ENCODE peak calls at places on chromosome 20, in six cellular contexts. J is hippocampal formation, L is RCC 7860, S is HuH-7, F is brain microvascular endothelial cell, O is cerebellum. R is an unnamed sample.

GRCh38 chr20:50251992-50252491 is 61.4 kb downstream of the CEBPB start:
- DNase-seq in J (no peak), L (peak), S (no peak), F (peak), O (no peak), R (peak)

GRCh38 chr20:63334356-63334755 is 26.8 kb downstream of the CHRNA4 start:
- DNase-seq in J (no peak), L (no peak), S (no peak), F (no peak), O (no peak), R (no peak)

GRCh38 chr20:57092112-57092899 is 174.1 kb downstream of the BMP7 start:
- DNase-seq in J (peak), L (peak), S (peak), F (peak), O (peak), R (no peak)

GRCh38 chr20:6122873-6123649 is at the start of gene FERMT1:
- DNase-seq in J (peak), L (peak), S (peak), F (peak), O (peak), R (peak)

GRCh38 chr20:25057234-25058050 is 497 bp downstream of the ACSS1 start:
- DNase-seq in J (peak), L (peak), S (peak), F (no peak), O (peak), R (no peak)

GRCh38 chr20:32522525-32522774 is 62.7 kb downstream of the NOL4L start:
- DNase-seq in J (no peak), L (no peak), S (no peak), F (no peak), O (no peak), R (no peak)

GRCh38 chr20:35502352-35502751 is 27.1 kb downstream of the C20orf173 start:
- DNase-seq in J (no peak), L (no peak), S (no peak), F (no peak), O (no peak), R (no peak)

GRCh38 chr20:25247100-25247665 is 702 bp upstream of the PYGB start:
- DNase-seq in J (peak), L (no peak), S (peak), F (peak), O (no peak), R (no peak)

GRCh38 chr20:3797592-3798404 is 1.7 kb downstream of the CDC25B start:
- DNase-seq in J (no peak), L (no peak), S (peak), F (no peak), O (peak), R (no peak)

GRCh38 chr20:14721926-14722325 is 384.5 kb upstream of the FLRT3 start:
- DNase-seq in J (no peak), L (no peak), S (no peak), F (no peak), O (no peak), R (no peak)

GRCh38 chr20:61588356-61589054 is 336.4 kb downstream of the CDH4 start:
- DNase-seq in J (no peak), L (peak), S (no peak), F (peak), O (no peak), R (no peak)

GRCh38 chr20:10611357-10611756 is 62.4 kb downstream of the JAG1 start:
- DNase-seq in J (peak), L (no peak), S (peak), F (peak), O (no peak), R (no peak)

GRCh38 chr20:51698252-51698651 is 69.9 kb downstream of the ATP9A start:
- DNase-seq in J (no peak), L (no peak), S (no peak), F (no peak), O (no peak), R (no peak)

GRCh38 chr20:47561175-47561574 is 59.5 kb downstream of the NCOA3 start:
- DNase-seq in J (no peak), L (no peak), S (no peak), F (no peak), O (no peak), R (no peak)

GRCh38 chr20:64149809-64150560 is 14.3 kb upstream of the MYT1 start:
- DNase-seq in J (no peak), L (no peak), S (no peak), F (no peak), O (no peak), R (no peak)

GRCh38 chr20:51095755-51096509 is 73.0 kb upstream of the KCNG1 start:
- DNase-seq in J (no peak), L (no peak), S (no peak), F (no peak), O (peak), R (no peak)

GRCh38 chr20:58828141-58828540 is 22.6 kb downstream of the GNAS-AS1 start:
- DNase-seq in J (no peak), L (no peak), S (no peak), F (no peak), O (no peak), R (no peak)

GRCh38 chr20:63753381-63753780 is 13.8 kb downstream of the SLC2A4RG start:
- DNase-seq in J (no peak), L (no peak), S (no peak), F (no peak), O (no peak), R (no peak)

GRCh38 chr20:35226126-35226774 is at the start of gene MMP24:
- DNase-seq in J (no peak), L (no peak), S (no peak), F (no peak), O (peak), R (no peak)

GRCh38 chr20:58523916-58524315 is 8.7 kb upstream of the APCDD1L start:
- DNase-seq in J (no peak), L (peak), S (no peak), F (no peak), O (no peak), R (no peak)

GRCh38 chr20:64045346-64046011 is 4.0 kb downstream of the SOX18 start:
- DNase-seq in J (no peak), L (no peak), S (no peak), F (no peak), O (no peak), R (no peak)

GRCh38 chr20:33993800-33994623 is at the start of gene RALY:
- DNase-seq in J (peak), L (peak), S (peak), F (peak), O (peak), R (peak)

GRCh38 chr20:47062226-47062880 is 167.7 kb downstream of the EYA2 start:
- DNase-seq in J (no peak), L (no peak), S (no peak), F (no peak), O (no peak), R (no peak)

R was measured in T1000.